ENCODE peak calls at places on chromosomes 1 and 21, in ten cellular contexts. V, U, Y, K, W, R, I, H, G and X are unnamed samples.

GRCh38 chr21:34276711-34277425 is 86.9 kb upstream of the KCNE2 start:
- DNase-seq in U (no peak), R (no peak), W (no peak), H (no peak), Y (no peak), I (no peak), G (no peak), K (no peak), V (peak; percentile 56), X (no peak)

GRCh38 chr1:199855580-199855979 is 171.9 kb upstream of the NR5A2 start:
- DNase-seq in K (no peak), V (no peak), W (no peak), I (no peak), U (peak; percentile 77), H (peak; percentile 68), R (no peak), Y (no peak), G (no peak), X (no peak)

GRCh38 chr1:81187636-81188035 is 613.1 kb upstream of the ADGRL2 start:
- DNase-seq in K (no peak), I (no peak), H (no peak), Y (no peak), G (no peak), R (no peak), V (no peak), U (no peak), W (no peak), X (no peak)

GRCh38 chr1:25917996-25918395 is 11.8 kb upstream of the STMN1 start:
- DNase-seq in I (no peak), H (peak; percentile 51), V (peak; percentile 52), W (no peak), R (no peak), G (no peak), K (no peak), Y (no peak), U (no peak), X (peak; percentile 60)

GRCh38 chr1:111441573-111442192 is 7.4 kb downstream of the WDR77 start:
- DNase-seq in V (peak; percentile 79), U (peak; percentile 32), I (no peak), K (peak; percentile 43), W (no peak), Y (no peak), H (peak; percentile 25), R (no peak), G (no peak), X (peak; percentile 34)

GRCh38 chr1:27521336-27522147 is 31.6 kb upstream of the WASF2 start:
- DNase-seq in H (no peak), I (no peak), R (no peak), G (no peak), Y (no peak), W (no peak), K (no peak), U (no peak), V (peak; percentile 73), X (no peak)

GRCh38 chr1:23799570-23800395 is 771 bp downstream of the GALE start:
- DNase-seq in R (peak; percentile 55), Y (peak; percentile 91), I (peak; percentile 92), H (peak; percentile 56), W (peak; percentile 79), U (peak; percentile 79), K (peak; percentile 92), G (peak; percentile 67), V (peak; percentile 56), X (peak; percentile 63)

GRCh38 chr1:154791292-154792278 is 78.5 kb downstream of the KCNN3 start:
- DNase-seq in Y (no peak), W (no peak), G (peak; percentile 60), V (peak; percentile 82), I (no peak), K (peak; percentile 25), U (no peak), R (peak; percentile 82), H (peak; percentile 21), X (peak; percentile 23)

GRCh38 chr21:32132911-32133310 is 145.9 kb downstream of the MIS18A start:
- DNase-seq in Y (no peak), H (no peak), R (no peak), K (no peak), G (no peak), U (no peak), I (no peak), W (no peak), V (no peak), X (no peak)

GRCh38 chr1:24224086-24224485 is 37.0 kb upstream of the IFNLR1 start:
- DNase-seq in G (no peak), Y (no peak), R (no peak), I (no peak), W (no peak), K (no peak), V (no peak), U (no peak), H (no peak), X (no peak)

GRCh38 chr1:36771222-36771621 is 263.1 kb downstream of the GRIK3 start:
- DNase-seq in G (no peak), W (no peak), K (no peak), I (no peak), Y (no peak), H (no peak), V (no peak), U (no peak), R (no peak), X (no peak)

GRCh38 chr1:70906790-70907189 is 140.8 kb downstream of the PTGER3 start:
- DNase-seq in V (no peak), W (no peak), R (no peak), G (no peak), Y (no peak), U (no peak), I (no peak), K (no peak), H (no peak), X (no peak)

GRCh38 chr1:228215663-228216116 is 7.8 kb downstream of the OBSCN start:
- DNase-seq in R (no peak), I (no peak), K (no peak), U (no peak), Y (no peak), V (no peak), W (no peak), H (no peak), G (no peak), X (no peak)

GRCh38 chr1:30461640-30462039 is 261.7 kb downstream of the MATN1 start:
- DNase-seq in Y (no peak), G (no peak), W (peak; percentile 41), R (no peak), V (no peak), H (no peak), U (no peak), K (peak; percentile 52), I (peak; percentile 18), X (no peak)

GRCh38 chr1:67041836-67042503 is 12.0 kb downstream of the SLC35D1 start:
- DNase-seq in I (no peak), Y (no peak), R (no peak), K (no peak), W (no peak), H (peak; percentile 79), G (no peak), U (no peak), V (no peak), X (no peak)

GRCh38 chr1:180182721-180183311 is 28.1 kb downstream of the QSOX1 start:
- DNase-seq in V (no peak), R (no peak), G (no peak), U (no peak), K (no peak), Y (no peak), W (no peak), I (no peak), H (no peak), X (no peak)
- H3K4me3 ChIP-seq in V (no peak overlapping the region), R (no peak overlapping the region), G (no peak overlapping the region), U (no peak overlapping the region), K (no peak overlapping the region), Y (no peak overlapping the region), W (no peak overlapping the region), I (no peak overlapping the region), H (no peak overlapping the region), X (no peak overlapping the region)

GRCh38 chr1:35640380-35641232 is 720 bp downstream of the PSMB2 start:
- DNase-seq in K (no peak), Y (no peak), G (no peak), I (no peak), R (no peak), H (no peak), W (no peak), V (no peak), U (no peak), X (no peak)

GRCh38 chr1:35646043-35646442 is 4.7 kb upstream of the PSMB2 start:
- DNase-seq in U (peak; percentile 11), W (no peak), G (no peak), K (no peak), H (no peak), R (no peak), Y (no peak), V (no peak), I (no peak), X (no peak)

GRCh38 chr1:35641233-35641866 is at the start of gene PSMB2:
- DNase-seq in Y (peak; percentile 97), H (peak; percentile 94), I (peak; percentile 96), V (peak; percentile 98), K (peak; percentile 98), U (peak; percentile 96), G (peak; percentile 98), R (peak; percentile 97), W (peak; percentile 95), X (peak; percentile 97)

GRCh38 chr1:35644204-35644603 is 2.9 kb upstream of the PSMB2 start:
- DNase-seq in R (no peak), G (no peak), I (no peak), U (no peak), V (no peak), W (no peak), K (no peak), H (no peak), Y (no peak), X (no peak)

DNA sequence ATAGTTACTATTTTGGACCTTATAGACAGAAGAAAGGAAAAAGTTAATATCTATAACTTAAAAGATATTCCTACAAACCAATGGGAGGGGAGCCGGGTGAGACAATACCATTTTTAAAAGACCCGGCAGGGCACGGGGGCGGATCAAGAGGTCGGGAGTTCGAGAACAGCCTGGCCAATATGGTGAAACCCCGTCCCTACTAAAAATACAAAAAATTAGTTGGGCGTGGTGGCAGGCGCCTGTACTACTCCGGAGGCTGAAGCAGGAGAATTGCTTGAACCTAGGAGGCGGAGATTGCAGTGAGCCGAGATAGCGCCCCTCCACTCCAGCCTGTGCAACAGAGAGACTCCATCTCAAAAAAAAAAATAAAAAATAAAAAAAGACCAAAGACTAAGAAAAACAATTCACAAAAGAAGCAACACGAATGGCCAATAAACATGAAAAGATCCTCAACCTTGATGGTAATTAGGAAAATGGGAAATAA is 1.2 kb upstream of the PSMB2 start:
- DNase-seq in W (no peak), U (peak; percentile 47), K (no peak), G (no peak), Y (no peak), V (peak; percentile 17), H (no peak), R (no peak), I (no peak), X (no peak)
- H3K27ac ChIP-seq in W (peak overlapping the region; percentile 94), U (peak overlapping the region; percentile 96), K (peak overlapping the region; percentile 96), G (peak overlapping the region; percentile 95), Y (peak overlapping the region; percentile 91), V (peak overlapping the region; percentile 84), H (no peak overlapping the region), R (no peak overlapping the region), I (peak overlapping the region; percentile 74), X (no peak overlapping the region)

GRCh38 chr1:55814967-55815366 is 599.8 kb upstream of the USP24 start:
- DNase-seq in I (no peak), Y (no peak), W (no peak), U (no peak), V (no peak), R (no peak), H (no peak), K (no peak), G (no peak), X (no peak)
- H3K4me1 ChIP-seq in I (peaks cover 7% of the 10 kb centered on the region), Y (peaks cover 16% of the 10 kb centered on the region), W (no peaks in the 10 kb centered on the region), U (peaks cover 12% of the 10 kb centered on the region), V (no peaks in the 10 kb centered on the region), R (peaks cover 3% of the 10 kb centered on the region), H (peaks cover 12% of the 10 kb centered on the region), K (peaks cover 25% of the 10 kb centered on the region), G (no peaks in the 10 kb centered on the region), X (peaks cover 4% of the 10 kb centered on the region)

GRCh38 chr1:162663589-162664030 is 31.3 kb downstream of the DDR2 start:
- DNase-seq in R (peak; percentile 73), I (no peak), G (no peak), H (peak; percentile 70), W (no peak), U (no peak), K (peak; percentile 38), V (no peak), Y (no peak), X (no peak)
- H3K4me3 ChIP-seq in R (no peak overlapping the region), I (no peak overlapping the region), G (no peak overlapping the region), H (no peak overlapping the region), W (no peak overlapping the region), U (no peak overlapping the region), K (no peak overlapping the region), V (no peak overlapping the region), Y (no peak overlapping the region), X (no peak overlapping the region)